ENCODE peak calls at places on chromosomes 12 and 14, in five cellular contexts. B is activated CD8-positive, alpha-beta T cell treated with anti-CD3 and anti-CD28 coated beads, Interleukin-2, amount 10 ng/mL, durations not matched to agents 7 days and 5 days; W is T-helper 2 cell; L is CD8-positive, alpha-beta T cell; O is MCF 10A. U is an unnamed sample.

GRCh38 chr12:110930348-110931314 is 10.3 kb upstream of the MYL2 start:
- DNase-seq in B (no peak), W (no peak), L (no peak), O (no peak), U (no peak)

GRCh38 chr12:6367065-6367968 is 8.0 kb downstream of the SCNN1A start:
- DNase-seq in B (peak), W (no peak), L (peak), O (no peak), U (no peak)

GRCh38 chr12:52221912-52222457 is 11.1 kb upstream of the KRT7 start:
- DNase-seq in B (peak), W (peak), L (peak), O (peak), U (peak)

GRCh38 chr14:81176224-81176623 is 44.5 kb downstream of the GTF2A1 start:
- DNase-seq in B (no peak), W (no peak), L (no peak), O (no peak), U (peak)

GRCh38 chr12:51590347-51591019 is 550 bp upstream of the SCN8A start:
- DNase-seq in B (peak), W (peak), L (peak), O (peak), U (peak)

GRCh38 chr12:113082486-113083148 is 26.1 kb downstream of the DTX1 start:
- DNase-seq in B (no peak), W (no peak), L (no peak), O (no peak), U (no peak)

GRCh38 chr14:54691525-54692260 is 124.8 kb downstream of the SAMD4A start:
- DNase-seq in B (peak), W (peak), L (peak), O (peak), U (peak)

GRCh38 chr12:121751716-121752351 is 39.3 kb downstream of the TMEM120B start:
- DNase-seq in B (no peak), W (no peak), L (no peak), O (no peak), U (no peak)

GRCh38 chr12:128076188-128076587 is 190.8 kb upstream of the TMEM132C start:
- DNase-seq in B (no peak), W (no peak), L (no peak), O (peak), U (no peak)

GRCh38 chr12:24118675-24119074 is 169.2 kb upstream of the SOX5 start:
- DNase-seq in B (no peak), W (no peak), L (no peak), O (peak), U (no peak)

GRCh38 chr12:121202407-121203355 is 7.2 kb upstream of the P2RX4 start:
- DNase-seq in B (no peak), W (no peak), L (no peak), O (no peak), U (no peak)

U was measured in thyroid gland.